ENCODE peak calls at places on chromosomes 3 and 15, in four cellular contexts. C is IMR-90, V is mesendoderm, O is H1. I is an unnamed sample.

GRCh38 chr15:34335176-34335575 is 2.4 kb downstream of the SLC12A6 start:
- DNase-seq in C (no peak), V (no peak), O (no peak), I (no peak)

GRCh38 chr3:129936757-129937156 is 37.8 kb upstream of the TRH start:
- DNase-seq in C (peak; percentile 28), V (no peak), O (no peak), I (no peak)

GRCh38 chr15:95131071-95131683 is 899.8 kb downstream of the MCTP2 start:
- DNase-seq in C (no peak), V (no peak), O (no peak), I (no peak)

GRCh38 chr3:2784627-2785026 is 325.5 kb downstream of the IL5RA start:
- DNase-seq in C (no peak), V (peak; percentile 22), O (no peak), I (no peak)

GRCh38 chr15:38436993-38437392 is 16.9 kb upstream of the FAM98B start:
- DNase-seq in C (no peak), V (no peak), O (no peak), I (no peak)

GRCh38 chr3:159762981-159763465 is 225.6 kb upstream of the IL12A start:
- DNase-seq in C (peak; percentile 94), V (peak; percentile 92), O (no peak), I (peak; percentile 68)

GRCh38 chr3:188624384-188624783 is 470.4 kb downstream of the LPP start:
- DNase-seq in C (peak; percentile 72), V (no peak), O (no peak), I (no peak)

GRCh38 chr15:80789836-80790235 is 10.7 kb downstream of the CEMIP start:
- DNase-seq in C (no peak), V (no peak), O (no peak), I (no peak)

GRCh38 chr3:141237701-141238521 is 6.3 kb downstream of the PXYLP1 start:
- DNase-seq in C (no peak), V (peak; percentile 28), O (no peak), I (no peak)

GRCh38 chr3:15809313-15809712 is 11.5 kb upstream of the ANKRD28 start:
- DNase-seq in C (no peak), V (no peak), O (no peak), I (no peak)

GRCh38 chr3:3209714-3210113 is 30.2 kb upstream of the CRBN start:
- DNase-seq in C (no peak), V (peak; percentile 88), O (no peak), I (no peak)

GRCh38 chr3:5133689-5134088 is 11.6 kb downstream of the ARL8B start:
- DNase-seq in C (no peak), V (no peak), O (no peak), I (no peak)

GRCh38 chr3:170804095-170804494 is 65.9 kb downstream of the RPL22L1 start:
- DNase-seq in C (peak; percentile 28), V (no peak), O (no peak), I (no peak)

GRCh38 chr3:170809021-170809974 is 60.7 kb downstream of the RPL22L1 start:
- DNase-seq in C (peak; percentile 83), V (peak; percentile 93), O (no peak), I (peak; percentile 61)

GRCh38 chr3:170806141-170806540 is 63.9 kb downstream of the RPL22L1 start:
- DNase-seq in C (no peak), V (no peak), O (no peak), I (no peak)

GRCh38 chr3:170808041-170808440 is 62.0 kb downstream of the RPL22L1 start:
- DNase-seq in C (no peak), V (no peak), O (no peak), I (no peak)

DNA sequence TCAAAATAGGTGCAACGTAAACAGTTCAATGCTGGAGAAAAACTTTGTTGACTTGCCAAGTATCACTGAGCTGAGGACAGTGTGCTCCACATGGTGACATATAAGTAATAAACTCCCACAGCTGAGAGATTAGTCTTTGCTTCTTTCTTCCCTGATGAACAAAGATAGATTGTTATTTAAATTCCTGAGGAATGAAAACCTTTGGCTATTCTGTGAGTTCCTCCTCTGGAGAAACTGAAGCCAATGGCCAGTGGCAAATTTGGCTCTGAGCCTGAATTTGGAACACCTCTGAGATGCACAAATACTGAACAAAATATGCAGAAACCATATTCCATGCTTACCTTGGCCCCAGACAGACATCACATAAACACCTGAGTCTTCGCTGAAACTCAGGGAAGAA is 63.3 kb downstream of the RPL22L1 start:
- DNase-seq in C (no peak), V (no peak), O (no peak), I (no peak)
- H3K56ac ChIP-seq in C (peak overlapping the region; percentile 8), V (no peak overlapping the region), O (no peak overlapping the region), I (no peak overlapping the region)

DNA sequence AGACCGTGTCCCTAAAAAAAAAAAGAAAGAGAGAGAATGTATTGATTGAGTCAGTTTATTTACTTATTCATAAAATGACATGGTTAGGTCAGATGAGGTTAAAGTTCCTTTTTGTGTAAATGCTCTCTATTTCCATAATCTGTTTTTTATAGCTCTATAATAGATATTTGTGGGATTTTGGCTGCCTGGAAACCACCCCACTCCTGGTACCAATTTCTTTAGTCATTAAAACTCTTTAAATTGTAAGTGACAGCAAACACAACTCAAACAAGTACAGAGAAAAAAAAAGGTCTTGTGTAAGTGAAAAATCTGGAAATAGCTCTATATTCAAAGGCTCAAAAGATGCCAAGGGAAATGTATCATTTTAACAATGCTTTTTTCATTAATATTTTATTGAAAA is 11.0 kb upstream of the PPP4R2 start:
- DNase-seq in C (no peak), V (no peak), O (no peak), I (no peak)
- H2BK120ac ChIP-seq in C (no peak overlapping the region), V (no peak overlapping the region), O (no peak overlapping the region), I (no peak overlapping the region)

GRCh38 chr15:74994236-74994635 is 1.1 kb upstream of the SCAMP5 start:
- DNase-seq in C (no peak), V (no peak), O (no peak), I (no peak)

GRCh38 chr15:74992619-74993018 is 2.7 kb upstream of the SCAMP5 start:
- DNase-seq in C (no peak), V (no peak), O (no peak), I (no peak)

GRCh38 chr15:74995182-74995778 is at the start of gene SCAMP5:
- DNase-seq in C (peak; percentile 93), V (peak; percentile 97), O (peak; percentile 84), I (peak; percentile 98)

GRCh38 chr15:74995779-74996765 is 709 bp downstream of the SCAMP5 start:
- DNase-seq in C (no peak), V (peak; percentile 40), O (no peak), I (peak; percentile 63)

DNA sequence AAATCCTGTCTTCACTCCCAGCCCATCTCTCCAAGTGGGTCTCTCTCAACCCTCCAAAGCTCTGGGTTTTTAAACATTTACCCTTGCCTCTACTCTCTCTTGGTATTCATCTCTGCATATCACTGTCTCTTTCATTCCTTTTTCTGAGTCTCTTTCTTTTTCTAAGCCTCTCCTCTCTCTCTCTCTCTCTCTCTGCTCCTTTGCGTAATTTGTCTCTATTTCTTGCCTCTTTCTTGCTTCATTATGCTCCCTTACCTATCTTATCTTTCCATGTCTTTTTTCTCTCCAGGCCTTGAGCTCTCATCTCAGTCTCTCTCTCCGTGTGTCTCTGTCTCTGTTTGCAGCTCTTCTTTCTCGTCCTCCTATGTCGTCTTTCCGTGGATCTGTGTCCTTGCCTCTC is 678 bp upstream of the SCAMP5 start:
- DNase-seq in C (no peak), V (no peak), O (no peak), I (no peak)
- H3K56ac ChIP-seq in C (no peak overlapping the region), V (no peak overlapping the region), O (no peak overlapping the region), I (no peak overlapping the region)

GRCh38 chr3:122975163-122975923 is 52.2 kb downstream of the SEMA5B start:
- DNase-seq in C (peak; percentile 55), V (peak; percentile 95), O (no peak), I (peak; percentile 56)
- H2BK120ac ChIP-seq in C (no peak overlapping the region), V (no peak overlapping the region), O (no peak overlapping the region), I (no peak overlapping the region)

DNA sequence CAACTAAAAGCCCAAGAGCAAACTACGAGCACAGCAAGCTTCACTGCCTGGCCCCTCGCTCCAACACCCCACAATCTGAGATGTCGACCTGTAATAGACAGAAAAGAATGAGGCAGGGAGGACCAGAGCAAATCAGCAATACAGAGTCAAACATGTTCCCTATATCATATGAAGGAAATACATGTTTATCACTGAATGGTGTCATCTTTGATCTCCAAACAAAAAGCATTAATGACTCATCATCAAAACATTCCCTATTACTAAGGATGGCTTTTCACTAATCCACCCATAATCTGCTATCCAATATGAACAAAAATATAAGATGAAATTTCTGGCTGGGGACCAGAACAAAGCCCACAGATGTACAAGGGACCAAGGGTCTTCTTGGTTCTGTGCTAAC is 34.7 kb downstream of the MYO5A start:
- DNase-seq in C (peak; percentile 45), V (no peak), O (no peak), I (no peak)
- H3K56ac ChIP-seq in C (no peak overlapping the region), V (no peak overlapping the region), O (no peak overlapping the region), I (no peak overlapping the region)

GRCh38 chr3:64147211-64147610 is 78.1 kb downstream of the PRICKLE2 start:
- DNase-seq in C (no peak), V (no peak), O (no peak), I (no peak)
- H2BK120ac ChIP-seq in C (no peak overlapping the region), V (no peak overlapping the region), O (no peak overlapping the region), I (no peak overlapping the region)

DNA sequence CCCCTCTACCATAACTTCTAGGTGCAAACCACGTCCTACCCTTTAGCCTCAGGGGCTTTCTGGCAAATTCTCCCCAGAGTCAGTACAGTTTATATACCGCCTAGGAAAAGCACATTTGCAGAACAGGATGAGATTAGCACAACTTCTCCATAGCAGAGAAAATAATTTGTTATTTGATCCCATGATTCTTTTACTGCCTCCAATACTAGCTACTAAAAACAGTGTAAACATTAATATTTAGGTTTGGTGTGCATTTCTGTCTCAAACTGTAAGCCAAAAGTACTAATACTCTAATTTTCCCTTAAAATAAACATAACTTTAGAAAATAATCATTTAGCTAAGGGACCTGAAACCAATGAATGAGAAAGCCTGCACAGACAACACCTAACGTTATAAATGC is 4.5 kb downstream of the CPEB1 start:
- DNase-seq in C (no peak), V (no peak), O (no peak), I (no peak)
- H3K56ac ChIP-seq in C (no peak overlapping the region), V (no peak overlapping the region), O (no peak overlapping the region), I (no peak overlapping the region)

DNA sequence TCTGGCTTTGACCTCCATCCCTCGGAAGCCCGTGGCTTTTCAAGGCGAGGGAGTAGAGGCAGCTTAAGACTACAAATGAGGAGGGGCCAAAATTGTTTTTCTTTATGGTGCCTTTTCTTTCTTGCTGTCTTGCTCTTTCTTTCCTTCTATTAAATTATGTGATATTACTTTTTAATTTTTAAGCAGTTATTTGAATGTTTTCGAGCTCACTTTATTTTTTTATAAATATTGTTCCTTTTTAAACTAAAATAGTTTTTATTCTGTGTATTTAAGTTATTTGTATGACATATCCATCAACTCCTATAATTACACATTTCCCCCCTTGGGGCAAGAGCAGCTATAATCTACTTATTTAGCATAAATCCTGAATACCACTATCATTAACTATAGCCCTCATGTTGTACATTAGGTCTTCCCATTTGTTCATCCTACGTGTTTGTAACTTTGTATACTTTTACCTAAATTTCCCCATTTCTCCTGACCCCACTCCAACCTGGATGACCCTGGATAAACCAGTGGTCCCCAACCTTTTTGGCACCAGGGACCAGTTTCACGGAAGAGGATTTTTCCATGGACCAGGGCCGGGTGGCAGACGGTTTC is 622 bp upstream of the PLSCR1 start:
- DNase-seq in C (no peak), V (no peak), O (no peak), I (no peak)
- H2BK120ac ChIP-seq in C (peak overlapping the region; percentile 81), V (no peak overlapping the region), O (no peak overlapping the region), I (no peak overlapping the region)

GRCh38 chr3:168878655-168879054 is 782.9 kb upstream of the GOLIM4 start:
- DNase-seq in C (peak; percentile 47), V (peak; percentile 22), O (no peak), I (no peak)
- H3K56ac ChIP-seq in C (no peak overlapping the region), V (no peak overlapping the region), O (no peak overlapping the region), I (no peak overlapping the region)